ENCODE peak calls at places on chromosomes 2 and 18, in seven cellular contexts. T is breast epithelium, L is brain microvascular endothelial cell, P is psoas muscle, B is pancreas, J is ovary, A is transverse colon. W is an unnamed sample.

GRCh38 chr2:12816379-12817306 is 99.9 kb downstream of the TRIB2 start:
- DNase-seq in T (no peak), L (peak; percentile 70), P (no peak), B (no peak), J (no peak), A (no peak), W (no peak)

GRCh38 chr2:120561393-120562035 is 174.2 kb upstream of the GLI2 start:
- DNase-seq in T (no peak), L (no peak), P (no peak), B (no peak), J (no peak), A (no peak), W (no peak)

GRCh38 chr2:53519925-53520629 is 247.5 kb upstream of the CHAC2 start:
- DNase-seq in T (no peak), L (no peak), P (no peak), B (no peak), J (no peak), A (no peak), W (no peak)

GRCh38 chr2:144937899-144938298 is 418.0 kb upstream of the ZEB2 start:
- DNase-seq in T (no peak), L (peak; percentile 55), P (no peak), B (no peak), J (peak; percentile 16), A (no peak), W (no peak)

GRCh38 chr2:222426836-222427130 is 2.4 kb downstream of the SGPP2 start:
- DNase-seq in T (no peak), L (no peak), P (no peak), B (no peak), J (no peak), A (no peak), W (no peak)

GRCh38 chr2:22261165-22261564 is 1123.8 kb upstream of the KLHL29 start:
- DNase-seq in T (no peak), L (no peak), P (no peak), B (no peak), J (no peak), A (no peak), W (no peak)

GRCh38 chr18:37705016-37705415 is 139.4 kb upstream of the CELF4 start:
- DNase-seq in T (no peak), L (no peak), P (no peak), B (no peak), J (no peak), A (no peak), W (no peak)

GRCh38 chr18:51135361-51135760 is 62.1 kb downstream of the MEX3C start:
- DNase-seq in T (no peak), L (peak; percentile 85), P (no peak), B (no peak), J (no peak), A (no peak), W (no peak)

GRCh38 chr2:186592137-186592875 is 2.5 kb downstream of the ITGAV start:
- DNase-seq in T (no peak), L (no peak), P (no peak), B (no peak), J (no peak), A (no peak), W (no peak)

GRCh38 chr18:25289040-25289631 is 62.8 kb downstream of the ZNF521 start:
- DNase-seq in T (no peak), L (peak; percentile 91), P (no peak), B (no peak), J (peak; percentile 32), A (no peak), W (no peak)

DNA sequence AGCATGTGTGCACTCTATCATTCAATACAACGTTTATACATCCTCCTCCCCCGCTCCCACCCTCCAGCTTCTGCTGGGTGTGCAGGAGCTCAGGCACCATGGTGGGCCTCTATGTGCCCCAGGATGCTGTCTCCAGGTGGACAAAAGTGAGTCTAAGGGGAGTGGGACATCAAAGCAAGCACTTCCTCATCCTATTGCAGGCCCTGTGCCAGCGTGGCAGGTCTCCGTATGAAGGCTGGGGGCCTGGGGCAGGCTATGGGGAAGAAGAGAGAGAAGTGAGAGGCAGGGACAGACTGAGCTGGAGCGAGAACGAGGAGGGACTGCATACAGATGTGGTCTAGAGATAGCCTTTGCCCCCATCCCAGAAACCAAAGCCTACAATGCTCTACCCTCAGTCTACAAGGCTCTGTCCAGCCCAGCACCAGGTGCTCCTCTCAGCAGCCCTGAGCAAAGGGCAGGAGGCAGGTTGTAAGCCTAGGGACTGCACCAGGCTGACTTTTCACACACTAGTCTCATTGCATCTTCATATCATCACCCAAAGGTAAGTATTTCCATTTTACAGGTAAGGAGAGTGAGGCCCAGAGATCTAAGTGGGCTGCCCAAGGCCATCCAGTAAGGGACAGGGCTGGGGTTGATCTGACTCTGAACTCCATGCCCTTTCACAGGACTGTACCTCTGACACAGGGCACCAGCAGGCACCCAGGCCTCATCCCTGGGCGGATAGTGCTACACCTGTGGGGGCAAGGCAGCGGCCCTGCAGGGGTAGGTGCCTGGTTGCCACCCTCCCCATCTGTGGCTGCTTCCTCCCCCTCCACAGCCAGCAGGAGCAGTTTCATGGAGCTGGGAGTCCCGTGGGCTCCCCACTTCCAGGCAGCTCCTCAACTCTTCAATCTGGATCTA is 14.0 kb upstream of the ARID5A start:
- DNase-seq in T (no peak), L (no peak), P (peak; percentile 38), B (no peak), J (no peak), A (no peak), W (no peak)
- TF ChIP-seq CTCF in T (no peak), L (no peak), P (no peak), B (no peak), J (no peak), A (no peak), W (no peak)

GRCh38 chr2:26068602-26069298 is 34.9 kb downstream of the RAB10 start:
- DNase-seq in T (no peak), L (peak; percentile 72), P (no peak), B (no peak), J (no peak), A (peak; percentile 18), W (peak; percentile 20)
- H3K27ac ChIP-seq in T (no peak overlapping the region), L (peak overlapping the region; percentile 47), P (peak overlapping the region; percentile 52), B (no peak overlapping the region), J (no peak overlapping the region), A (peak overlapping the region; percentile 25), W (no peak overlapping the region)

GRCh38 chr2:74297950-74298349 is 45.3 kb downstream of the SLC4A5 start:
- DNase-seq in T (no peak), L (no peak), P (no peak), B (no peak), J (no peak), A (no peak), W (no peak)

GRCh38 chr2:74300506-74300905 is 42.7 kb downstream of the SLC4A5 start:
- DNase-seq in T (no peak), L (no peak), P (no peak), B (no peak), J (no peak), A (no peak), W (no peak)

GRCh38 chr2:74301262-74301661 is 42.0 kb downstream of the SLC4A5 start:
- DNase-seq in T (no peak), L (no peak), P (no peak), B (no peak), J (no peak), A (no peak), W (no peak)

GRCh38 chr2:74293191-74294065 is 49.8 kb downstream of the SLC4A5 start:
- DNase-seq in T (no peak), L (no peak), P (no peak), B (no peak), J (no peak), A (no peak), W (no peak)

GRCh38 chr2:74297391-74297790 is 45.8 kb downstream of the SLC4A5 start:
- DNase-seq in T (no peak), L (no peak), P (no peak), B (no peak), J (no peak), A (no peak), W (no peak)
- H3K27me3 ChIP-seq in T (no peaks in the 10 kb centered on the region), L (no peaks in the 10 kb centered on the region), P (no peaks in the 10 kb centered on the region), B (no peaks in the 10 kb centered on the region), J (no peaks in the 10 kb centered on the region), A (no peaks in the 10 kb centered on the region), W (no peaks in the 10 kb centered on the region)

GRCh38 chr2:96097951-96098823 is 18.2 kb downstream of the ADRA2B start:
- DNase-seq in T (peak; percentile 6), L (no peak), P (no peak), B (peak; percentile 2), J (no peak), A (no peak), W (no peak)
- TF ChIP-seq CTCF in T (no peak), L (no peak), P (no peak), B (no peak), J (no peak), A (no peak), W (no peak)

GRCh38 chr18:12843420-12844346 is 40.4 kb downstream of the PTPN2 start:
- DNase-seq in T (no peak), L (no peak), P (no peak), B (no peak), J (no peak), A (no peak), W (no peak)
- H3K27ac ChIP-seq in T (peak overlapping the region; percentile 74), L (no peak overlapping the region), P (no peak overlapping the region), B (no peak overlapping the region), J (no peak overlapping the region), A (no peak overlapping the region), W (no peak overlapping the region)

GRCh38 chr2:46254474-46254873 is 42.7 kb upstream of the EPAS1 start:
- DNase-seq in T (no peak), L (no peak), P (no peak), B (no peak), J (no peak), A (no peak), W (no peak)
- H3K27me3 ChIP-seq in T (no peaks in the 10 kb centered on the region), L (no peaks in the 10 kb centered on the region), P (no peaks in the 10 kb centered on the region), B (no peaks in the 10 kb centered on the region), J (no peaks in the 10 kb centered on the region), A (no peaks in the 10 kb centered on the region), W (no peaks in the 10 kb centered on the region)

DNA sequence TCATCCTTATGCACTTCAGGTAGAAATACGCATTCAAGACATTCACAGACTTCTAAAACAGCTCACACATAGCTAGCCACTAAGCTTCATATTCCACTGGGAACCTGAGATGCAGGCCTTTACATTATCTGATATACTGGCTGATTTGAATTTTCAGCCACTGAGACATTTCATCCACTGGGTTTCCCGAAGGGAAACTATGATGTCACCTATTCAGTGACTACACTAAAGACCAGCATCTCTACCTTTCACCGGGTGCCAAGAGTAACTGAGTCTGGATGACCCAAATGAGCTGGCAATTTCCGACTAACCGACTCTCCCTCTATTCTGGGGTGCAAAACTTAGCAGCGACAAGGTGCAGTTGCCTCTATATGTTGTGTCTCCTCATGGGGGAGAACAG is 31.8 kb upstream of the SP140L start:
- DNase-seq in T (no peak), L (no peak), P (no peak), B (no peak), J (no peak), A (no peak), W (no peak)
- TF ChIP-seq CTCF in T (no peak), L (no peak), P (no peak), B (no peak), J (no peak), A (no peak), W (no peak)